ENCODE peak calls at places on chromosomes 11 and 22, in four cellular contexts. One of them, this sample, is unnamed.

GRCh38 chr11:5367461-5368074 is 16.0 kb upstream of the OR51M1 start:
- DNase-seq in HepG2: no peak
- DNase-seq in HCT116: no peak
- DNase-seq in K562: no peak
- DNase-seq in this sample: no peak

GRCh38 chr22:49046546-49047305 is 780.9 kb downstream of the BRD1 start:
- DNase-seq in HCT116: peak
- DNase-seq in HepG2: peak
- DNase-seq in K562: peak
- DNase-seq in this sample: no peak

GRCh38 chr11:65391007-65391406 is 4.6 kb downstream of the FRMD8 start:
- DNase-seq in HepG2: no peak
- DNase-seq in K562: no peak
- DNase-seq in HCT116: no peak
- DNase-seq in this sample: no peak

GRCh38 chr22:48630444-48630777 is 1197.3 kb downstream of the BRD1 start:
- DNase-seq in HepG2: no peak
- DNase-seq in K562: no peak
- DNase-seq in HCT116: no peak
- DNase-seq in this sample: no peak

GRCh38 chr11:92297551-92298237 is 73.1 kb downstream of the FAT3 start:
- DNase-seq in HepG2: no peak
- DNase-seq in HCT116: no peak
- DNase-seq in K562: no peak
- DNase-seq in this sample: no peak

GRCh38 chr22:45511847-45512261 is 9.2 kb downstream of the FBLN1 start:
- DNase-seq in HepG2: no peak
- DNase-seq in HCT116: no peak
- DNase-seq in K562: no peak
- DNase-seq in this sample: no peak

GRCh38 chr11:15613799-15614198 is 499.1 kb downstream of the INSC start:
- DNase-seq in HepG2: no peak
- DNase-seq in HCT116: no peak
- DNase-seq in K562: no peak
- DNase-seq in this sample: no peak

GRCh38 chr11:75773595-75774353 is 5.2 kb downstream of the DGAT2 start:
- DNase-seq in HepG2: no peak
- DNase-seq in K562: peak
- DNase-seq in HCT116: no peak
- DNase-seq in this sample: no peak

GRCh38 chr11:1261241-1262071 is 38.6 kb downstream of the MUC5B start:
- DNase-seq in HCT116: no peak
- DNase-seq in HepG2: no peak
- DNase-seq in K562: no peak
- DNase-seq in this sample: no peak

GRCh38 chr22:31271485-31271884 is 20.8 kb downstream of the PIK3IP1 start:
- DNase-seq in HCT116: no peak
- DNase-seq in K562: no peak
- DNase-seq in HepG2: peak
- DNase-seq in this sample: no peak

GRCh38 chr11:45102810-45103621 is 43.4 kb upstream of the PRDM11 start:
- DNase-seq in K562: peak
- DNase-seq in HepG2: peak
- DNase-seq in HCT116: peak
- DNase-seq in this sample: peak

GRCh38 chr11:87769626-87770025 is 405.6 kb downstream of the RAB38 start:
- DNase-seq in HepG2: no peak
- DNase-seq in HCT116: no peak
- DNase-seq in K562: no peak
- DNase-seq in this sample: no peak

GRCh38 chr11:81303265-81303664 is 1430.4 kb downstream of the FAM181B start:
- DNase-seq in K562: no peak
- DNase-seq in HCT116: no peak
- DNase-seq in HepG2: no peak
- DNase-seq in this sample: no peak

GRCh38 chr11:1803246-1803645 is 31.5 kb upstream of the SYT8 start:
- DNase-seq in HCT116: no peak
- DNase-seq in K562: no peak
- DNase-seq in HepG2: no peak
- DNase-seq in this sample: no peak

GRCh38 chr11:34065505-34066203 is 14.1 kb downstream of the CAPRIN1 start:
- DNase-seq in HCT116: no peak
- DNase-seq in K562: no peak
- DNase-seq in HepG2: no peak
- DNase-seq in this sample: no peak

GRCh38 chr11:62105611-62106245 is 18.1 kb upstream of the INCENP start:
- DNase-seq in HepG2: no peak
- DNase-seq in HCT116: no peak
- DNase-seq in K562: no peak
- DNase-seq in this sample: no peak

GRCh38 chr11:721913-722811 is 16.1 kb downstream of the EPS8L2 start:
- DNase-seq in K562: peak
- DNase-seq in HCT116: no peak
- DNase-seq in HepG2: no peak
- DNase-seq in this sample: no peak

GRCh38 chr22:31177420-31178162 is 17.6 kb downstream of the RNF185 start:
- DNase-seq in HepG2: no peak
- DNase-seq in K562: no peak
- DNase-seq in HCT116: no peak
- DNase-seq in this sample: no peak

GRCh38 chr11:62860835-62861563 is 19.7 kb upstream of the SLC3A2 start:
- DNase-seq in HepG2: no peak
- DNase-seq in HCT116: no peak
- DNase-seq in K562: no peak
- DNase-seq in this sample: no peak

GRCh38 chr22:45103756-45104155 is 60.0 kb upstream of the NUP50 start:
- DNase-seq in K562: no peak
- DNase-seq in HepG2: no peak
- DNase-seq in HCT116: no peak
- DNase-seq in this sample: no peak

GRCh38 chr22:42344391-42344861 is 74.0 kb upstream of the TCF20 start:
- DNase-seq in HepG2: no peak
- DNase-seq in HCT116: no peak
- DNase-seq in K562: no peak
- DNase-seq in this sample: no peak

GRCh38 chr22:46009730-46010129 is 32.8 kb upstream of the WNT7B start:
- DNase-seq in HepG2: no peak
- DNase-seq in HCT116: no peak
- DNase-seq in K562: no peak
- DNase-seq in this sample: no peak

GRCh38 chr11:46279393-46280099 is 2.1 kb downstream of the CREB3L1 start:
- DNase-seq in HepG2: no peak
- DNase-seq in K562: peak
- DNase-seq in HCT116: no peak
- DNase-seq in this sample: no peak

GRCh38 chr11:134513585-134514120 is 101.6 kb upstream of the B3GAT1 start:
- DNase-seq in HepG2: no peak
- DNase-seq in HCT116: no peak
- DNase-seq in K562: no peak
- DNase-seq in this sample: no peak

GRCh38 chr11:134510641-134511040 is 98.6 kb upstream of the B3GAT1 start:
- DNase-seq in K562: no peak
- DNase-seq in HepG2: no peak
- DNase-seq in HCT116: no peak
- DNase-seq in this sample: no peak

GRCh38 chr11:134512791-134513538 is 100.9 kb upstream of the B3GAT1 start:
- DNase-seq in K562: no peak
- DNase-seq in HepG2: no peak
- DNase-seq in HCT116: no peak
- DNase-seq in this sample: no peak

GRCh38 chr11:134511255-134511654 is 99.2 kb upstream of the B3GAT1 start:
- DNase-seq in HepG2: no peak
- DNase-seq in K562: no peak
- DNase-seq in HCT116: no peak
- DNase-seq in this sample: no peak

GRCh38 chr11:134512061-134512460 is 100.0 kb upstream of the B3GAT1 start:
- DNase-seq in HCT116: no peak
- DNase-seq in HepG2: no peak
- DNase-seq in K562: no peak
- DNase-seq in this sample: no peak
- H3K4me3 ChIP-seq in HCT116: no peak
- H3K4me3 ChIP-seq in HepG2: no peak
- H3K4me3 ChIP-seq in K562: no peak
- H3K4me3 ChIP-seq in this sample: no peak

GRCh38 chr11:13761250-13761649 is 92.8 kb downstream of the FAR1 start:
- DNase-seq in HepG2: no peak
- DNase-seq in K562: no peak
- DNase-seq in HCT116: no peak
- DNase-seq in this sample: no peak

GRCh38 chr11:13769188-13769587 is 100.7 kb downstream of the FAR1 start:
- DNase-seq in HepG2: peak
- DNase-seq in K562: no peak
- DNase-seq in HCT116: no peak
- DNase-seq in this sample: no peak

GRCh38 chr11:13767461-13767860 is 99.0 kb downstream of the FAR1 start:
- DNase-seq in K562: peak
- DNase-seq in HCT116: no peak
- DNase-seq in HepG2: no peak
- DNase-seq in this sample: no peak

GRCh38 chr11:13761712-13762111 is 93.2 kb downstream of the FAR1 start:
- DNase-seq in HepG2: no peak
- DNase-seq in HCT116: no peak
- DNase-seq in K562: no peak
- DNase-seq in this sample: no peak

DNA sequence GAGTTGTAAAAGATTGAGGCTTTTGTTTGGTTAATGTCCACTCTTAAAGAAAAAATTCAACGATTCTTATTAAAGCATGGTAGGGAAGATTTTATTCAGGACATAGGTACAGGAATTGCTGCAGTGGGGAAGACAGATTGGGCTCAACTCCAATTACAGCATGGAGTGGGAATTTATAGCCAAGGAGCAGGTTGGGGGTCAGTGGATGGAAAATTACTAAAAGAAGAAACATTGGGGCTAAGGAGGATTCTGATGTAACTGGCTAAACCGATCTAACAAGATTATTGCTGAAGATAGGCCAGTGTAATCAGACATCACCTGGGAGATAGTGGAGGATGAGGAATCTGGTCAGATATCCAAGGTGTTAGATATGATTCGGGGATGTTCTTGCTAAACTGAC is 97.4 kb downstream of the FAR1 start:
- DNase-seq in HCT116: no peak
- DNase-seq in K562: no peak
- DNase-seq in HepG2: no peak
- DNase-seq in this sample: no peak
- TF ChIP-seq SIN3A in HCT116: no peak
- TF ChIP-seq SIN3A in K562: no peak
- TF ChIP-seq SIN3A in HepG2: no peak
- TF ChIP-seq SIN3A in this sample: no peak

GRCh38 chr11:78039391-78039918 is 16.4 kb upstream of the KCTD14 start:
- DNase-seq in HCT116: no peak
- DNase-seq in K562: no peak
- DNase-seq in HepG2: no peak
- DNase-seq in this sample: no peak

GRCh38 chr11:78039919-78040671 is 17.0 kb upstream of the KCTD14 start:
- DNase-seq in HepG2: peak
- DNase-seq in HCT116: no peak
- DNase-seq in K562: peak
- DNase-seq in this sample: no peak

GRCh38 chr11:78042858-78043257 is 19.8 kb upstream of the KCTD14 start:
- DNase-seq in K562: no peak
- DNase-seq in HCT116: no peak
- DNase-seq in HepG2: no peak
- DNase-seq in this sample: no peak

GRCh38 chr11:78041843-78042455 is 18.9 kb upstream of the KCTD14 start:
- DNase-seq in HCT116: no peak
- DNase-seq in HepG2: no peak
- DNase-seq in K562: no peak
- DNase-seq in this sample: no peak

DNA sequence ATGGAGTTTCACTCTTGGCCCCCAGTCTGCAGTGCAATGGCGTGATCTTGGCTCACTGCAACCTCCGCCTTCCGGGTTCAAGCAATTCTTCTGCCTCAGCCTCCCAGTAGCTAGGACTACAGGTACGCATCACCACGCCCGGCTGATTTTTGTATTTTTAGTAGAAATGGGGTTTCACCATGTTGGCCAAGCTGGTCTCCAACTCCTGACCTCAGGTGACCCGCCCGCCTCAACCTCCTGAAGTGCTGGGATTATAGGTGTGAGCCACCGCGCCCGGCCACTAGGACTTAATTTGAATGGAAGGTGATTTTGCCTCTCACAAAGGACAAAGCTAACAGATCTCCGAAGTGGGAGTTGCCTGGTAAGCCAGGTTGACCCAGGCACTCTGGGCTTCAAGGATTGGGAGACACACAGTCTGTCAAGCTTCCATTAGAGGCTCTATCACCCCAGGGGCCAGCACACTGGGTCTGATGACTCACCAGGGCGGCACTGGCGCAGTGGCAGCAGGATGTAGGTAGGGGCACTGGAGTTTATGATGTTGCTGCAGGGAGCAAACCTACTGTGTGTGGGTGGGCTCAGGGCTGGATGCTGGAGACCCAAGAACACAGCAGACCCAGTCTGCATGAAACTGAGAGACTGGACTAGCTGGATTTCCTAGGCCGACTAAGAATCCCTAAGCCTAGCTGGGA is 17.8 kb upstream of the KCTD14 start:
- DNase-seq in HCT116: no peak
- DNase-seq in HepG2: no peak
- DNase-seq in K562: peak
- DNase-seq in this sample: no peak
- TF ChIP-seq TCF7L2 in HCT116: peak
- TF ChIP-seq TCF7L2 in HepG2: no peak
- TF ChIP-seq TCF7L2 in K562: no peak
- TF ChIP-seq TCF7L2 in this sample: no peak

DNA sequence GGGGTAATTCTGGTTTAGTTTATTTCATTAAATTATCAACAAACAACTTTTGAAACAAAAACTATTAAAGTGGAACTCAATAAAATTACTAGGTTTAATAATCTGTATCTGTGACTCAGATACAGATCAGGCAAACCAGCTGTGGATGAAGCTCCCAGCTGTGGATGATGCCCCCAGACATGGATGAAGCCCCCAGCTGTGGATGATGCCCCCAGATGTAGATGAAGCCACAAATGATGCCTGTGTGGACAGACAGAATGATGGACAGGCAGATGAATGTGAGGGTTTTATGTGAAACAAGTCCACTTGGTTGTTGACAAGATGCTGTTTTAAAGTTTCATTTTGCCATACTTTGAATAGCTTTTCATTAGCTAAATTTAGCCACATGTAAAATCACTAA is 5.8 kb upstream of the ZNF74 start:
- DNase-seq in HepG2: no peak
- DNase-seq in HCT116: no peak
- DNase-seq in K562: peak
- DNase-seq in this sample: no peak
- H3K4me3 ChIP-seq in HepG2: no peak
- H3K4me3 ChIP-seq in HCT116: no peak
- H3K4me3 ChIP-seq in K562: no peak
- H3K4me3 ChIP-seq in this sample: no peak

This sample was measured in Panc1.